ENCODE peak calls at places on chromosomes 12 and 14, in seven cellular contexts. E, W, H, R, I, N and Q are unnamed samples.
A peak's percentile ranks its signal among the peaks of the same experiment; 100 is the strongest.

GRCh38 chr12:109393437-109394345 is 46.0 kb downstream of the MYO1H start:
- DNase-seq in N (peak; percentile 53), H (no peak), W (peak; percentile 14), I (peak; percentile 62), E (peak; percentile 32), R (peak; percentile 73), Q (peak; percentile 44)

GRCh38 chr12:56996793-56997545 is 9.4 kb downstream of the ZBTB39 start:
- DNase-seq in E (no peak), W (no peak), R (no peak), I (no peak), N (no peak), H (no peak), Q (no peak)

GRCh38 chr12:106780010-106780625 is 5.6 kb downstream of the RIC8B start:
- DNase-seq in H (no peak), R (no peak), I (peak; percentile 31), N (no peak), W (no peak), E (no peak), Q (peak; percentile 61)

GRCh38 chr12:103948746-103949406 is 16.8 kb upstream of the TDG start:
- DNase-seq in H (no peak), N (no peak), E (no peak), R (no peak), I (no peak), W (no peak), Q (no peak)

GRCh38 chr12:108807476-108807875 is 49.9 kb downstream of the SSH1 start:
- DNase-seq in R (no peak), I (no peak), H (no peak), N (no peak), W (no peak), E (no peak), Q (no peak)

GRCh38 chr14:67522270-67522669 is 10.8 kb upstream of the PLEKHH1 start:
- DNase-seq in E (no peak), H (no peak), I (no peak), R (no peak), N (no peak), W (no peak), Q (no peak)

GRCh38 chr12:84996759-84997158 is 39.3 kb downstream of the TSPAN19 start:
- DNase-seq in E (no peak), W (no peak), I (no peak), R (no peak), N (no peak), H (no peak), Q (no peak)

GRCh38 chr14:22979748-22980392 is 2.5 kb downstream of the AJUBA start:
- DNase-seq in N (no peak), R (no peak), E (no peak), W (no peak), H (no peak), I (peak; percentile 78), Q (no peak)

GRCh38 chr12:106767206-106767605 is 7.3 kb upstream of the RIC8B start:
- DNase-seq in R (no peak), H (no peak), N (no peak), W (no peak), E (no peak), I (no peak), Q (no peak)

GRCh38 chr14:57982802-57983201 is 116.9 kb upstream of the SLC35F4 start:
- DNase-seq in I (peak; percentile 10), R (no peak), W (no peak), H (no peak), E (no peak), N (no peak), Q (peak; percentile 36)

GRCh38 chr14:55585854-55586253 is 5.8 kb downstream of the KTN1 start:
- DNase-seq in I (peak; percentile 35), N (no peak), E (peak; percentile 28), W (no peak), R (no peak), H (no peak), Q (no peak)

GRCh38 chr12:123171967-123172366 is 21.1 kb upstream of the PITPNM2 start:
- DNase-seq in I (no peak), N (no peak), W (no peak), R (no peak), E (no peak), H (no peak), Q (no peak)

GRCh38 chr14:102901633-102902032 is 20.8 kb upstream of the AMN start:
- DNase-seq in H (no peak), N (no peak), E (no peak), I (no peak), R (peak; percentile 93), W (no peak), Q (no peak)

GRCh38 chr12:92224685-92225331 is 79.2 kb upstream of the BTG1 start:
- DNase-seq in E (peak; percentile 73), R (no peak), N (no peak), H (no peak), I (peak; percentile 89), W (peak; percentile 16), Q (peak; percentile 56)

GRCh38 chr12:15982471-15982870 is 71.3 kb downstream of the DERA start:
- DNase-seq in H (no peak), W (no peak), N (no peak), E (peak; percentile 32), I (peak; percentile 21), R (peak; percentile 54), Q (no peak)

GRCh38 chr12:64699504-64700115 is 59.6 kb downstream of the GNS start:
- DNase-seq in I (no peak), E (no peak), N (no peak), H (no peak), W (no peak), R (no peak), Q (no peak)

GRCh38 chr14:71638523-71639196 is 293.6 kb upstream of the RGS6 start:
- DNase-seq in N (no peak), W (no peak), I (peak; percentile 57), R (no peak), E (no peak), H (no peak), Q (no peak)

GRCh38 chr12:120643574-120643973 is 3.1 kb downstream of the CABP1 start:
- DNase-seq in W (no peak), H (no peak), N (no peak), E (no peak), R (no peak), I (no peak), Q (no peak)

GRCh38 chr14:104527857-104528459 is 51.6 kb upstream of the C14orf180 start:
- DNase-seq in E (no peak), I (no peak), H (no peak), N (no peak), R (no peak), W (no peak), Q (no peak)

GRCh38 chr12:12436831-12437345 is 80.0 kb downstream of the BORCS5 start:
- DNase-seq in H (no peak), I (peak; percentile 37), N (no peak), R (no peak), W (no peak), E (no peak), Q (no peak)

GRCh38 chr14:64706552-64707193 is 2.4 kb downstream of the PLEKHG3 start:
- DNase-seq in W (no peak), R (no peak), I (no peak), H (no peak), E (no peak), N (no peak), Q (peak; percentile 11)

GRCh38 chr12:4645023-4645422 is 3.8 kb downstream of the AKAP3 start:
- DNase-seq in I (no peak), N (no peak), H (no peak), R (no peak), E (no peak), W (no peak), Q (no peak)

GRCh38 chr12:18275974-18276373 is 14.7 kb downstream of the PIK3C2G start:
- DNase-seq in N (no peak), H (no peak), W (peak; percentile 63), E (peak; percentile 10), I (peak; percentile 69), R (no peak), Q (no peak)

GRCh38 chr12:11719678-11720099 is 70.2 kb downstream of the ETV6 start:
- DNase-seq in I (peak; percentile 94), N (no peak), H (peak; percentile 28), W (peak; percentile 76), R (no peak), E (peak; percentile 96), Q (peak; percentile 78)

GRCh38 chr14:24513009-24513408 is 4.9 kb upstream of the CMA1 start:
- DNase-seq in E (no peak), H (no peak), R (no peak), N (no peak), W (no peak), I (no peak), Q (no peak)

GRCh38 chr14:37709419-37710195 is 114.2 kb downstream of the TTC6 start:
- DNase-seq in R (peak; percentile 1), N (no peak), I (peak; percentile 45), E (peak; percentile 8), H (no peak), W (no peak), Q (no peak)

GRCh38 chr12:90274407-90274806 is 565.8 kb upstream of the ATP2B1 start:
- DNase-seq in I (no peak), R (no peak), N (no peak), W (no peak), H (no peak), E (no peak), Q (no peak)
- TF ChIP-seq CTCF in I (no peak), R (no peak), N (peak; percentile 14), W (no peak), H (no peak), E (no peak), Q (no peak)

GRCh38 chr14:51053157-51053556 is 41.7 kb downstream of the TRIM9 start:
- DNase-seq in N (no peak), R (no peak), H (no peak), I (peak; percentile 26), W (no peak), E (no peak), Q (no peak)

GRCh38 chr14:51058382-51058781 is 36.5 kb downstream of the TRIM9 start:
- DNase-seq in W (no peak), E (no peak), I (no peak), N (no peak), R (no peak), H (no peak), Q (no peak)

GRCh38 chr14:51056431-51056830 is 38.5 kb downstream of the TRIM9 start:
- DNase-seq in N (no peak), I (no peak), W (no peak), E (no peak), H (no peak), R (no peak), Q (no peak)
- TF ChIP-seq CTCF in N (no peak), I (no peak), W (no peak), E (no peak), H (no peak), R (no peak), Q (no peak)

GRCh38 chr12:115866909-115867525 is 410.5 kb downstream of the MED13L start:
- DNase-seq in W (no peak), I (peak; percentile 28), N (no peak), H (no peak), E (no peak), R (no peak), Q (no peak)
- TF ChIP-seq CTCF in W (peak; percentile 8), I (peak; percentile 57), N (peak; percentile 54), H (no peak), E (peak; percentile 4), R (peak; percentile 54), Q (peak; percentile 16)

DNA sequence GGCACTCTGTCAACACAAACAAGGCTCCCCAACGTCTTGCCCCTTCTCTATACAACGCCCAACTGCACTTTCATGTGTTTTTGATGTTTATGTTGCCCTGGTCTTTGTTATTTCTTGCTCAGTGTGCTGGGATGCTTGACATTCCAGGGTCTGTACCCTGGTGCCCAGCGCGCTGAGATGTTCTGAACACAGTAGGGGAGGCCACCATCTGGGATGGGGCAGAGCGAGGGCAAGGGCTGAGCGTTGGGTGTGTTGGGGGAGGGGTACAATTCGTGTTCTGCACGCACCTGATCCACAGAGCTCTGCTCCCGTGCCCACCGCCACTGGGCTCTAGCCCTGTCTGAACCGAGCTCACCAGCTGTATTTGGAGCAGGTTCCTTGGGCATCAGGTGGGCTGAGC is 52.9 kb downstream of the ISCA2 start:
- DNase-seq in W (no peak), E (no peak), N (no peak), I (no peak), R (no peak), H (no peak), Q (no peak)
- TF ChIP-seq CTCF in W (no peak), E (no peak), N (no peak), I (no peak), R (no peak), H (no peak), Q (no peak)